ENCODE peak calls at places on chromosomes 1 and 21, in five cellular contexts. One of them, this sample, is unnamed.

GRCh38 chr1:182520746-182521145 is 68.3 kb downstream of the RNASEL start:
- DNase-seq in mesenteric fat pad: no peak
- DNase-seq in HuH-7: no peak
- DNase-seq in T-helper 1 cell: no peak
- DNase-seq in activated CD8-positive, alpha-beta memory T cell treated with anti-CD3 and anti-CD28 coated beads for 4 hours: no peak
- DNase-seq in this sample: no peak

GRCh38 chr21:26148071-26148470 is 22.5 kb downstream of the APP start:
- DNase-seq in mesenteric fat pad: no peak
- DNase-seq in T-helper 1 cell: no peak
- DNase-seq in HuH-7: no peak
- DNase-seq in activated CD8-positive, alpha-beta memory T cell treated with anti-CD3 and anti-CD28 coated beads for 4 hours: no peak
- DNase-seq in this sample: no peak

GRCh38 chr1:149986486-149987296 is 23.8 kb downstream of the OTUD7B start:
- DNase-seq in activated CD8-positive, alpha-beta memory T cell treated with anti-CD3 and anti-CD28 coated beads for 4 hours: no peak
- DNase-seq in mesenteric fat pad: no peak
- DNase-seq in HuH-7: no peak
- DNase-seq in T-helper 1 cell: no peak
- DNase-seq in this sample: no peak

GRCh38 chr1:43239484-43239883 is 30.3 kb upstream of the TMEM125 start:
- DNase-seq in mesenteric fat pad: peak
- DNase-seq in HuH-7: no peak
- DNase-seq in T-helper 1 cell: no peak
- DNase-seq in activated CD8-positive, alpha-beta memory T cell treated with anti-CD3 and anti-CD28 coated beads for 4 hours: no peak
- DNase-seq in this sample: no peak

GRCh38 chr1:194647118-194647517 is 1460.7 kb upstream of the B3GALT2 start:
- DNase-seq in T-helper 1 cell: no peak
- DNase-seq in HuH-7: no peak
- DNase-seq in mesenteric fat pad: no peak
- DNase-seq in activated CD8-positive, alpha-beta memory T cell treated with anti-CD3 and anti-CD28 coated beads for 4 hours: no peak
- DNase-seq in this sample: no peak

GRCh38 chr1:228956864-228957263 is 221.6 kb downstream of the RHOU start:
- DNase-seq in HuH-7: no peak
- DNase-seq in mesenteric fat pad: no peak
- DNase-seq in T-helper 1 cell: no peak
- DNase-seq in activated CD8-positive, alpha-beta memory T cell treated with anti-CD3 and anti-CD28 coated beads for 4 hours: no peak
- DNase-seq in this sample: no peak

GRCh38 chr21:45154511-45155508 is 80.4 kb downstream of the ADARB1 start:
- DNase-seq in activated CD8-positive, alpha-beta memory T cell treated with anti-CD3 and anti-CD28 coated beads for 4 hours: no peak
- DNase-seq in HuH-7: no peak
- DNase-seq in T-helper 1 cell: no peak
- DNase-seq in mesenteric fat pad: peak
- DNase-seq in this sample: no peak

GRCh38 chr1:240232548-240232947 is 140.9 kb downstream of the FMN2 start:
- DNase-seq in mesenteric fat pad: no peak
- DNase-seq in T-helper 1 cell: no peak
- DNase-seq in HuH-7: no peak
- DNase-seq in activated CD8-positive, alpha-beta memory T cell treated with anti-CD3 and anti-CD28 coated beads for 4 hours: no peak
- DNase-seq in this sample: no peak

GRCh38 chr1:109084563-109085517 is 5.7 kb upstream of the TMEM167B start:
- DNase-seq in mesenteric fat pad: no peak
- DNase-seq in HuH-7: no peak
- DNase-seq in T-helper 1 cell: no peak
- DNase-seq in activated CD8-positive, alpha-beta memory T cell treated with anti-CD3 and anti-CD28 coated beads for 4 hours: no peak
- DNase-seq in this sample: no peak

GRCh38 chr1:37394574-37395464 is 79.6 kb upstream of the ZC3H12A start:
- DNase-seq in mesenteric fat pad: no peak
- DNase-seq in T-helper 1 cell: no peak
- DNase-seq in activated CD8-positive, alpha-beta memory T cell treated with anti-CD3 and anti-CD28 coated beads for 4 hours: no peak
- DNase-seq in HuH-7: no peak
- DNase-seq in this sample: no peak

GRCh38 chr1:2643414-2644077 is 10.7 kb upstream of the MMEL1 start:
- DNase-seq in HuH-7: no peak
- DNase-seq in T-helper 1 cell: no peak
- DNase-seq in activated CD8-positive, alpha-beta memory T cell treated with anti-CD3 and anti-CD28 coated beads for 4 hours: no peak
- DNase-seq in mesenteric fat pad: no peak
- DNase-seq in this sample: no peak

GRCh38 chr1:167081594-167081993 is 8.6 kb downstream of the GPA33 start:
- DNase-seq in mesenteric fat pad: no peak
- DNase-seq in HuH-7: no peak
- DNase-seq in T-helper 1 cell: no peak
- DNase-seq in activated CD8-positive, alpha-beta memory T cell treated with anti-CD3 and anti-CD28 coated beads for 4 hours: no peak
- DNase-seq in this sample: no peak

GRCh38 chr1:240044620-240045019 is 47.1 kb upstream of the FMN2 start:
- DNase-seq in T-helper 1 cell: no peak
- DNase-seq in activated CD8-positive, alpha-beta memory T cell treated with anti-CD3 and anti-CD28 coated beads for 4 hours: no peak
- DNase-seq in HuH-7: no peak
- DNase-seq in mesenteric fat pad: no peak
- DNase-seq in this sample: no peak

GRCh38 chr1:83692524-83693336 is 306.2 kb downstream of the TTLL7 start:
- DNase-seq in activated CD8-positive, alpha-beta memory T cell treated with anti-CD3 and anti-CD28 coated beads for 4 hours: no peak
- DNase-seq in HuH-7: peak
- DNase-seq in T-helper 1 cell: no peak
- DNase-seq in mesenteric fat pad: no peak
- DNase-seq in this sample: no peak

GRCh38 chr1:195376190-195376589 is 1232.0 kb downstream of the KCNT2 start:
- DNase-seq in activated CD8-positive, alpha-beta memory T cell treated with anti-CD3 and anti-CD28 coated beads for 4 hours: no peak
- DNase-seq in mesenteric fat pad: no peak
- DNase-seq in T-helper 1 cell: no peak
- DNase-seq in HuH-7: no peak
- DNase-seq in this sample: no peak

GRCh38 chr1:160413716-160414115 is 13.4 kb downstream of the VANGL2 start:
- DNase-seq in T-helper 1 cell: no peak
- DNase-seq in activated CD8-positive, alpha-beta memory T cell treated with anti-CD3 and anti-CD28 coated beads for 4 hours: no peak
- DNase-seq in HuH-7: no peak
- DNase-seq in mesenteric fat pad: no peak
- DNase-seq in this sample: no peak

GRCh38 chr1:21909787-21910503 is 27.2 kb downstream of the HSPG2 start:
- DNase-seq in mesenteric fat pad: no peak
- DNase-seq in activated CD8-positive, alpha-beta memory T cell treated with anti-CD3 and anti-CD28 coated beads for 4 hours: no peak
- DNase-seq in HuH-7: no peak
- DNase-seq in T-helper 1 cell: no peak
- DNase-seq in this sample: no peak

GRCh38 chr1:217315346-217315745 is 315.5 kb downstream of the GPATCH2 start:
- DNase-seq in HuH-7: no peak
- DNase-seq in activated CD8-positive, alpha-beta memory T cell treated with anti-CD3 and anti-CD28 coated beads for 4 hours: no peak
- DNase-seq in mesenteric fat pad: no peak
- DNase-seq in T-helper 1 cell: no peak
- DNase-seq in this sample: no peak

GRCh38 chr1:94025383-94026340 is 95.3 kb downstream of the ABCA4 start:
- DNase-seq in activated CD8-positive, alpha-beta memory T cell treated with anti-CD3 and anti-CD28 coated beads for 4 hours: no peak
- DNase-seq in mesenteric fat pad: no peak
- DNase-seq in T-helper 1 cell: no peak
- DNase-seq in HuH-7: peak
- DNase-seq in this sample: no peak

GRCh38 chr1:240402318-240402717 is 209.6 kb downstream of the GREM2 start:
- DNase-seq in mesenteric fat pad: no peak
- DNase-seq in activated CD8-positive, alpha-beta memory T cell treated with anti-CD3 and anti-CD28 coated beads for 4 hours: no peak
- DNase-seq in HuH-7: no peak
- DNase-seq in T-helper 1 cell: no peak
- DNase-seq in this sample: no peak

GRCh38 chr1:198656500-198656932 is 17.7 kb downstream of the PTPRC start:
- DNase-seq in HuH-7: no peak
- DNase-seq in activated CD8-positive, alpha-beta memory T cell treated with anti-CD3 and anti-CD28 coated beads for 4 hours: peak
- DNase-seq in mesenteric fat pad: no peak
- DNase-seq in T-helper 1 cell: peak
- DNase-seq in this sample: peak

GRCh38 chr1:67726224-67726623 is 41.2 kb downstream of the GADD45A start:
- DNase-seq in activated CD8-positive, alpha-beta memory T cell treated with anti-CD3 and anti-CD28 coated beads for 4 hours: no peak
- DNase-seq in HuH-7: no peak
- DNase-seq in T-helper 1 cell: no peak
- DNase-seq in mesenteric fat pad: no peak
- DNase-seq in this sample: no peak

GRCh38 chr1:65687435-65688214 is 105.1 kb upstream of the PDE4B start:
- DNase-seq in activated CD8-positive, alpha-beta memory T cell treated with anti-CD3 and anti-CD28 coated beads for 4 hours: peak
- DNase-seq in HuH-7: peak
- DNase-seq in mesenteric fat pad: peak
- DNase-seq in T-helper 1 cell: peak
- DNase-seq in this sample: peak

GRCh38 chr1:168081373-168082007 is 55.2 kb downstream of the GPR161 start:
- DNase-seq in activated CD8-positive, alpha-beta memory T cell treated with anti-CD3 and anti-CD28 coated beads for 4 hours: no peak
- DNase-seq in T-helper 1 cell: no peak
- DNase-seq in HuH-7: no peak
- DNase-seq in mesenteric fat pad: no peak
- DNase-seq in this sample: no peak

GRCh38 chr1:199089393-199090122 is 450.7 kb downstream of the PTPRC start:
- DNase-seq in T-helper 1 cell: no peak
- DNase-seq in HuH-7: no peak
- DNase-seq in activated CD8-positive, alpha-beta memory T cell treated with anti-CD3 and anti-CD28 coated beads for 4 hours: peak
- DNase-seq in mesenteric fat pad: no peak
- DNase-seq in this sample: no peak

GRCh38 chr1:111825217-111825616 is 69.5 kb downstream of the DDX20 start:
- DNase-seq in HuH-7: no peak
- DNase-seq in mesenteric fat pad: peak
- DNase-seq in activated CD8-positive, alpha-beta memory T cell treated with anti-CD3 and anti-CD28 coated beads for 4 hours: no peak
- DNase-seq in T-helper 1 cell: no peak
- DNase-seq in this sample: no peak

GRCh38 chr21:44989538-44989888 is 49.7 kb downstream of the SLX9 start:
- DNase-seq in mesenteric fat pad: no peak
- DNase-seq in T-helper 1 cell: no peak
- DNase-seq in HuH-7: no peak
- DNase-seq in activated CD8-positive, alpha-beta memory T cell treated with anti-CD3 and anti-CD28 coated beads for 4 hours: no peak
- DNase-seq in this sample: no peak

GRCh38 chr1:11782127-11782708 is 20.2 kb downstream of the C1orf167 start:
- DNase-seq in T-helper 1 cell: no peak
- DNase-seq in mesenteric fat pad: no peak
- DNase-seq in activated CD8-positive, alpha-beta memory T cell treated with anti-CD3 and anti-CD28 coated beads for 4 hours: no peak
- DNase-seq in HuH-7: no peak
- DNase-seq in this sample: no peak

GRCh38 chr1:231628207-231628876 is 1.8 kb downstream of the DISC1 start:
- DNase-seq in HuH-7: no peak
- DNase-seq in activated CD8-positive, alpha-beta memory T cell treated with anti-CD3 and anti-CD28 coated beads for 4 hours: no peak
- DNase-seq in mesenteric fat pad: no peak
- DNase-seq in T-helper 1 cell: no peak
- DNase-seq in this sample: no peak

This sample was measured in central memory CD8-positive, alpha-beta T cell.